ENCODE peak calls at places on chromosomes 1 and 21, in four cellular contexts. N is psoas muscle; G is germinal center; P is activated CD8-positive, alpha-beta memory T cell treated with anti-CD3 and anti-CD28 coated beads, Interleukin-2, amount 50 U/mL, for 4 hours. K is an unnamed sample.

GRCh38 chr1:13950637-13951036 is 250.6 kb downstream of the PRDM2 start:
- DNase-seq in P (no peak), G (no peak), N (no peak), K (no peak)

GRCh38 chr1:172566196-172566997 is 33.4 kb downstream of the SUCO start:
- DNase-seq in P (no peak), G (no peak), N (no peak), K (no peak)

GRCh38 chr1:209577346-209577745 is 6.2 kb upstream of the CAMK1G start:
- DNase-seq in P (no peak), N (no peak), G (no peak), K (no peak)

GRCh38 chr21:35394634-35395369 is 345.7 kb upstream of the RUNX1 start:
- DNase-seq in G (no peak), P (no peak), N (no peak), K (no peak)

GRCh38 chr1:211541715-211542477 is 37.1 kb downstream of the SLC30A1 start:
- DNase-seq in P (no peak), G (no peak), N (no peak), K (no peak)

GRCh38 chr1:156100205-156100995 is 14.1 kb upstream of the LMNA start:
- DNase-seq in G (no peak), N (no peak), P (no peak), K (no peak)

GRCh38 chr1:56993355-56993985 is 27.7 kb upstream of the C8B start:
- DNase-seq in G (no peak), P (no peak), N (no peak), K (no peak)

GRCh38 chr21:26194811-26195251 is 24.3 kb upstream of the APP start:
- DNase-seq in P (no peak), G (no peak), N (no peak), K (no peak)

GRCh38 chr1:180168786-180169640 is 14.3 kb downstream of the QSOX1 start:
- DNase-seq in G (peak; percentile 51), P (peak; percentile 29), N (peak; percentile 47), K (no peak)

GRCh38 chr1:100627018-100627716 is 89.2 kb downstream of the GPR88 start:
- DNase-seq in G (no peak), N (no peak), P (no peak), K (no peak)

GRCh38 chr1:68120136-68120791 is 69.8 kb upstream of the DIRAS3 start:
- DNase-seq in P (no peak), N (no peak), G (peak; percentile 40), K (peak; percentile 35)

GRCh38 chr21:34589511-34590282 is 25.2 kb downstream of the RCAN1 start:
- DNase-seq in P (no peak), G (no peak), N (no peak), K (no peak)

GRCh38 chr1:16342331-16343062 is 9.8 kb downstream of the FBXO42 start:
- DNase-seq in N (no peak), P (no peak), G (no peak), K (no peak)

GRCh38 chr21:41651830-41652229 is 115.0 kb downstream of the RIPK4 start:
- DNase-seq in N (no peak), G (no peak), P (no peak), K (no peak)